ENCODE peak calls at places on chromosomes 5 and 9, in six cellular contexts. D is HuH-7, C is hypothalamus, E is choroid plexus epithelial cell, T is RPMI7951, N is AML-193. Z is an unnamed sample.

GRCh38 chr9:117645245-117645636 is 59.0 kb upstream of the TLR4 start:
- DNase-seq in D (no peak), C (no peak), E (no peak), T (no peak), N (no peak), Z (no peak)

GRCh38 chr9:121393318-121393717 is 23.3 kb upstream of the STOM start:
- DNase-seq in D (no peak), C (no peak), E (no peak), T (peak), N (peak), Z (no peak)

GRCh38 chr9:37036237-37037136 is 2.4 kb upstream of the PAX5 start:
- DNase-seq in D (no peak), C (no peak), E (peak), T (peak), N (no peak), Z (no peak)

GRCh38 chr5:24633705-24634325 is 11.0 kb downstream of the CDH10 start:
- DNase-seq in D (peak), C (no peak), E (peak), T (peak), N (peak), Z (no peak)

GRCh38 chr9:124012368-124013262 is 1.0 kb downstream of the LHX2 start:
- DNase-seq in D (no peak), C (no peak), E (no peak), T (no peak), N (no peak), Z (no peak)

GRCh38 chr9:92983984-92984589 is 36.8 kb downstream of the FGD3 start:
- DNase-seq in D (no peak), C (no peak), E (peak), T (peak), N (no peak), Z (no peak)

GRCh38 chr9:21084242-21084850 is 6.6 kb upstream of the IFNB1 start:
- DNase-seq in D (no peak), C (no peak), E (no peak), T (no peak), N (no peak), Z (no peak)

GRCh38 chr5:132427285-132428146 is 58.0 kb downstream of the SLC22A5 start:
- DNase-seq in D (no peak), C (peak), E (no peak), T (peak), N (peak), Z (no peak)

GRCh38 chr9:109986423-109987055 is 206.5 kb downstream of the PALM2AKAP2 start:
- DNase-seq in D (no peak), C (no peak), E (peak), T (peak), N (no peak), Z (no peak)

GRCh38 chr5:143898381-143898780 is 86.4 kb downstream of the HMHB1 start:
- DNase-seq in D (no peak), C (no peak), E (no peak), T (no peak), N (no peak), Z (no peak)

GRCh38 chr9:77177143-77177893 is at the start of gene VPS13A:
- DNase-seq in D (peak), C (peak), E (peak), T (peak), N (peak), Z (peak)

GRCh38 chr9:138058181-138058580 is 180.6 kb downstream of the CACNA1B start:
- DNase-seq in D (no peak), C (no peak), E (no peak), T (no peak), N (no peak), Z (no peak)

GRCh38 chr5:80592105-80592504 is 22.0 kb upstream of the ANKRD34B start:
- DNase-seq in D (no peak), C (no peak), E (no peak), T (no peak), N (no peak), Z (no peak)

GRCh38 chr5:57499262-57500050 is 16.8 kb upstream of the ACTBL2 start:
- DNase-seq in D (peak), C (peak), E (peak), T (peak), N (peak), Z (no peak)

GRCh38 chr9:94611638-94612068 is 18.0 kb upstream of the FBP2 start:
- DNase-seq in D (no peak), C (no peak), E (no peak), T (no peak), N (no peak), Z (no peak)

GRCh38 chr5:39697891-39698290 is 273.1 kb upstream of the DAB2 start:
- DNase-seq in D (no peak), C (no peak), E (no peak), T (no peak), N (no peak), Z (no peak)